ENCODE peak calls at places on chromosomes 2 and 18, in ten cellular contexts. Q is effector memory CD4-positive, alpha-beta T cell; B is hepatocyte; L is RWPE2; F is mesendoderm; V is esophagus squamous epithelium; E is WERI-Rb-1; J is aorta; G is uterus; O is small intestine. X is an unnamed sample.

GRCh38 chr18:3441290-3441689 is 8.7 kb upstream of the TGIF1 start:
- DNase-seq in J (no peak), O (peak), G (no peak), B (peak), E (peak), L (no peak), F (peak), V (no peak), Q (no peak), X (no peak)

GRCh38 chr2:18749912-18750526 is 160.7 kb upstream of the NT5C1B start:
- DNase-seq in F (peak), B (peak), Q (no peak), G (peak), L (no peak), E (peak), J (peak), V (no peak), O (peak), X (peak)

GRCh38 chr2:54048117-54048785 is 67.2 kb upstream of the ACYP2 start:
- DNase-seq in B (no peak), Q (no peak), V (no peak), G (no peak), J (no peak), L (no peak), O (no peak), E (no peak), F (no peak), X (no peak)

GRCh38 chr2:26630669-26631360 is 10.4 kb downstream of the CIB4 start:
- DNase-seq in E (no peak), G (no peak), Q (no peak), L (no peak), J (peak), B (peak), V (no peak), O (no peak), F (peak), X (no peak)

GRCh38 chr18:48975817-48976649 is 25.3 kb upstream of the SMAD7 start:
- DNase-seq in L (no peak), J (peak), B (peak), O (peak), E (peak), Q (peak), V (no peak), F (peak), G (peak), X (peak)

GRCh38 chr2:53289309-53290006 is 478.1 kb upstream of the CHAC2 start:
- DNase-seq in V (no peak), J (no peak), L (no peak), E (no peak), Q (no peak), B (no peak), F (no peak), G (no peak), O (no peak), X (no peak)

GRCh38 chr2:3520591-3520990 is 1.3 kb upstream of the ADI1 start:
- DNase-seq in J (no peak), V (no peak), E (peak), F (no peak), G (no peak), L (no peak), B (no peak), Q (no peak), O (no peak), X (no peak)

GRCh38 chr18:37253424-37254255 is 312.0 kb downstream of the CELF4 start:
- DNase-seq in E (peak), Q (no peak), L (no peak), G (no peak), O (peak), B (peak), J (no peak), F (peak), V (no peak), X (no peak)

GRCh38 chr2:171814883-171815282 is 79.2 kb downstream of the SLC25A12 start:
- DNase-seq in Q (no peak), O (no peak), J (no peak), L (no peak), F (no peak), V (no peak), E (peak), G (no peak), B (no peak), X (no peak)

GRCh38 chr2:220445429-220446105 is 818.1 kb downstream of the SLC4A3 start:
- DNase-seq in V (no peak), Q (no peak), O (no peak), L (no peak), E (no peak), B (no peak), G (no peak), J (no peak), F (peak), X (no peak)

GRCh38 chr2:144730711-144731110 is 210.8 kb upstream of the ZEB2 start:
- DNase-seq in E (no peak), V (no peak), J (no peak), F (no peak), G (no peak), O (no peak), L (no peak), Q (no peak), B (no peak), X (no peak)

GRCh38 chr2:4135765-4136164 is 432.4 kb downstream of the DCDC2C start:
- DNase-seq in J (no peak), G (no peak), L (no peak), F (no peak), Q (no peak), O (no peak), B (no peak), V (no peak), E (no peak), X (no peak)

GRCh38 chr2:210007895-210008294 is 5.5 kb downstream of the RPE start:
- DNase-seq in V (no peak), E (no peak), F (no peak), L (no peak), O (no peak), B (no peak), J (no peak), Q (no peak), G (no peak), X (no peak)
- H3K4me3 ChIP-seq in V (no peak), E (no peak), F (no peak), L (no peak), O (no peak), B (no peak), J (no peak), Q (no peak), G (no peak), X (no peak)

GRCh38 chr2:10046899-10047298 is 3.5 kb downstream of the KLF11 start:
- DNase-seq in O (peak), J (peak), V (no peak), F (no peak), L (no peak), E (no peak), Q (no peak), G (no peak), B (no peak), X (no peak)

GRCh38 chr2:10047616-10048500 is 4.5 kb downstream of the KLF11 start:
- DNase-seq in O (no peak), Q (no peak), V (no peak), B (no peak), L (no peak), J (peak), G (no peak), E (no peak), F (no peak), X (no peak)

GRCh38 chr2:10052216-10052615 is 8.9 kb downstream of the KLF11 start:
- DNase-seq in J (peak), F (no peak), L (no peak), E (no peak), B (no peak), V (no peak), G (no peak), O (no peak), Q (no peak), X (no peak)

GRCh38 chr2:10045561-10046355 is 2.4 kb downstream of the KLF11 start:
- DNase-seq in J (peak), Q (no peak), V (no peak), B (no peak), L (no peak), E (no peak), F (no peak), O (no peak), G (no peak), X (no peak)

DNA sequence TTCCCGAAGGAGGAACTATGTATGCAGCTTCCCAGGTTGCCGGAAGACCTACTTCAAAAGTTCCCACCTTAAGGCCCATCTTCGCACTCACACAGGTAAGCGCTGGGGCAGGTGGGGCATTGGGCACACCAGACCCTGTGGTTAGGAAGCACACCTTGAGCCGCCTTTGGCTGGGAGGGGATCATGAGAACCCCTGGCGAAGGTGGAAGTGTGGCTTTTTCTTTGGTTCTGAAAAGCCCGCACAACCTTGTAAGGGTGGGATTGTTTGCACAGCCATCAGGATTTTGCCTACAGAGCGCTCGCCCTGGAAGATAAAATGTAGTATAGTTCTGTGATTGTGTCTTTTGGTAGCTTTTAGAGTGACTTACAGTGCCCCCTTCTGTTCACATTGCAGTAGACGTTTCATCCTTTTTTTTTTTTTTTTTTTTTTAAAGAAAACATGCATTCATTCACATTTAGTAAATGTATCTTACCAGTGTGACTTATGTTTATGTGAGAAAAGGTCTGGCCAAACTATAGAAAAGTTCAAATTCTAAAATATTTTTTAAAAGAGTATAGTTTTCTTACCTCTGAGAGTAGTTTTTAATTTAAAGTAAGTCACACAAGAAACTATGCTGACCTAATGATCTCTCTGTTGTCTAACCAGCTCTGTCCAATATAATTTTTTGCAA is 5.3 kb downstream of the KLF11 start:
- DNase-seq in G (no peak), B (peak), O (peak), V (no peak), J (peak), E (no peak), Q (no peak), L (no peak), F (peak), X (no peak)
- H3K27ac ChIP-seq in G (no peak), B (no peak), O (no peak), V (no peak), J (no peak), E (no peak), Q (no peak), L (no peak), F (no peak), X (no peak)

DNA sequence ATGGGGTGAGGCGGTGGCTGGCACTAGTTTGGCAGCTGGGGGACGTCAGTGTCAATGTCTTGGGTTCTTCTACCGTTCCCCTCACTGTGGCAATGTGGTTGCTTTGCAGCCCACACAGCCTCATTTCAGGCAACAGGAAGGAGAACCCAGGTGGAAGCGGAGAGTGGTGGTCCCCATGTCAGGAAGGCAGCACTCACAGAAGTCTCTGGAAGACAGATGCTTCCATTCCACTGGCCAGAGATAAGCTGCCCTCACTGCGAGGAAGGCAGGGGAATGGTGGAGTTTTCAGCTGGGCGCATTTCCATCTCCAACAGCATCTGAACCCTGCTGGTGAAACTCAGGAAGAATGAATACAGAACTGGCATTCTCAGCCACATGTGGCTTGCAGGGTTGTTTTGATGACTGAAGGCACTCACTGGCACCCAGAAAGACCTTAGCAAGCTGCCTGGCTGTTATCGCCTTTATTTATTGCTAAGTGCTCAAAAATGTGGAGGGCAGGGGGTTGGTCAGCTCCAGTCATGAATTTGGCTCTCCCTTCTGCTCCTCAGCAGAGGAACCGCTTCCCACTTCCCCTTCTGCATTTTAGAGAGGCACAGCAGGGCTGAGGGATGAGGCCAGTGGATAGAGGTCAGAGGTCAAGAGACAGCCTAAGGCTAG is 19.4 kb downstream of the KCNIP3 start:
- DNase-seq in F (no peak), Q (no peak), B (no peak), E (no peak), L (no peak), G (no peak), J (no peak), V (no peak), O (no peak), X (peak)
- H3K4me3 ChIP-seq in F (no peak), Q (no peak), B (no peak), E (no peak), L (no peak), G (no peak), J (no peak), V (no peak), O (no peak), X (no peak)

GRCh38 chr2:234307322-234307961 is 189.4 kb downstream of the ARL4C start:
- DNase-seq in J (no peak), F (no peak), O (no peak), G (no peak), Q (no peak), L (no peak), E (no peak), B (no peak), V (no peak), X (no peak)

GRCh38 chr2:234308073-234308813 is 188.6 kb downstream of the ARL4C start:
- DNase-seq in O (no peak), E (no peak), Q (no peak), G (no peak), B (no peak), V (no peak), J (no peak), F (no peak), L (no peak), X (no peak)

GRCh38 chr2:234310166-234310565 is 186.7 kb downstream of the ARL4C start:
- DNase-seq in V (no peak), G (no peak), L (no peak), E (no peak), Q (no peak), O (no peak), F (no peak), B (no peak), J (no peak), X (no peak)

GRCh38 chr2:234309431-234309830 is 187.4 kb downstream of the ARL4C start:
- DNase-seq in V (no peak), G (no peak), B (no peak), O (no peak), F (no peak), Q (no peak), J (no peak), E (no peak), L (no peak), X (no peak)

GRCh38 chr2:234308814-234309195 is 188.1 kb downstream of the ARL4C start:
- DNase-seq in Q (peak), L (no peak), B (no peak), V (no peak), G (no peak), F (no peak), J (no peak), O (peak), E (no peak), X (no peak)
- H3K27ac ChIP-seq in Q (peak), L (peak), B (no peak), V (peak), G (no peak), F (no peak), J (no peak), O (no peak), E (no peak), X (no peak)

GRCh38 chr18:44682181-44682870 is 1.6 kb downstream of the SETBP1 start:
- DNase-seq in L (no peak), J (peak), E (no peak), G (peak), V (no peak), B (peak), F (peak), O (no peak), Q (no peak), X (no peak)

GRCh38 chr18:44683566-44683965 is 2.9 kb downstream of the SETBP1 start:
- DNase-seq in Q (no peak), V (no peak), B (no peak), F (no peak), O (no peak), J (no peak), E (no peak), L (no peak), G (no peak), X (no peak)

GRCh38 chr18:44681611-44682010 is 923 bp downstream of the SETBP1 start:
- DNase-seq in V (no peak), L (no peak), E (no peak), O (no peak), Q (no peak), B (no peak), F (no peak), G (no peak), J (no peak), X (no peak)

GRCh38 chr18:44681039-44681595 is 429 bp downstream of the SETBP1 start:
- DNase-seq in V (no peak), O (no peak), B (no peak), L (no peak), G (peak), F (no peak), E (no peak), J (no peak), Q (no peak), X (no peak)

DNA sequence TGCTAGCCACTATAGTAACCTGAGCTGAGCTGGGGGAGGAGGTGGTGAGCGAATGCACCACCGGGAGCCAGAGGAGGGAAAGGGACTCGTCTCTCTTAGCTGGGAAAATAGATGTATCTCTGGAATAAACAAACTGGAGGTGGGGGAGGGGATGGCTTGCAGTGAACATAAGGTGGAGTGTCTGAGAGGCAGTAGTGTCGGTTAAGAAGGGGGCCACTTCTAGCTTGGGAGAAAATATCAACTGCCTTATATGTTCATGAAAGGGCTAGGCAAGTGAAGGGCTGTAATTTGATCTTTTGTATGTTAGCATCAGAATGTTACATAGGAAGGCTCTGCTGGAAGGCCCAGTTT is 2.2 kb downstream of the SETBP1 start:
- DNase-seq in F (peak), E (peak), L (no peak), B (peak), J (no peak), V (no peak), Q (no peak), G (peak), O (no peak), X (no peak)
- H3K4me3 ChIP-seq in F (no peak), E (no peak), L (peak), B (peak), J (no peak), V (peak), Q (no peak), G (peak), O (no peak), X (no peak)

DNA sequence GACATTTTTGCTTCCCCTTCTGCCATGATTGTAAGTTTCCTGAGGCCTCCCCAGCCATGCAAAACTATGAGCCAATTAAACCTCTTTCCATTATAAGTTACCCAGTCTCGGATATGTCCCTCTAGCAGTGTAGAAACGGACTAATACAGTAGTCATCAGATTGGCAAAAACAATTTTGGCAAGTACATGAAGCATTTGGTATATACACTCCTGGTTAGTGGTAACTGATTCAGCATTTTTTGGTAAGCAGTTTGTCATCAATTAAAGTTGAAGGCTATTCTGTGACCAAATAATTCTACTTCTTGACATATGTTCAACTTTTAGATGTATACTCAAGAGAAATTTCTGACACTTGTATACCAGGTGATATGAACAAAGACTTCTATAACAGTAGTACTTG is 190.5 kb upstream of the STON1 start:
- DNase-seq in Q (no peak), O (no peak), G (no peak), L (no peak), E (no peak), V (no peak), F (no peak), B (no peak), J (no peak), X (no peak)
- H3K27ac ChIP-seq in Q (no peak), O (no peak), G (no peak), L (no peak), E (no peak), V (no peak), F (no peak), B (no peak), J (no peak), X (no peak)